ENCODE peak calls at places on chromosomes 12 and 14, in ten cellular contexts. S is IMR-90, U is tibial nerve, R is dorsolateral prefrontal cortex, V is body of pancreas, P is right lobe of liver, I is choroid plexus epithelial cell, C is lower lobe of right lung, O is adipocyte, B is heart left ventricle. X is an unnamed sample.

GRCh38 chr14:49363926-49364751 is 222.0 kb downstream of the RPS29 start:
- DNase-seq in U (no peak), V (no peak), C (no peak), R (no peak), P (no peak), O (no peak), I (no peak), B (no peak), S (no peak), X (peak; percentile 62)

GRCh38 chr14:75980856-75981255 is 939 bp downstream of the TGFB3 start:
- DNase-seq in V (peak; percentile 67), C (no peak), R (no peak), U (no peak), I (no peak), P (no peak), S (no peak), B (peak; percentile 37), O (no peak), X (no peak)

GRCh38 chr12:92295523-92295922 is 149.9 kb upstream of the BTG1 start:
- DNase-seq in R (no peak), B (no peak), S (peak; percentile 79), V (no peak), U (no peak), O (peak; percentile 42), C (no peak), I (no peak), P (no peak), X (no peak)

GRCh38 chr14:52960627-52961026 is 9.8 kb upstream of the FERMT2 start:
- DNase-seq in S (no peak), B (peak; percentile 31), C (no peak), P (peak; percentile 52), V (no peak), U (no peak), R (no peak), O (no peak), I (no peak), X (no peak)

GRCh38 chr12:49615725-49616124 is 7.6 kb upstream of the PRPF40B start:
- DNase-seq in I (peak; percentile 27), B (no peak), R (no peak), V (no peak), C (no peak), U (no peak), O (peak; percentile 6), S (peak; percentile 45), P (no peak), X (no peak)

GRCh38 chr14:72673179-72673578 is 220.7 kb downstream of the DPF3 start:
- DNase-seq in I (no peak), R (no peak), S (no peak), P (no peak), C (no peak), O (no peak), U (no peak), B (no peak), V (no peak), X (no peak)

GRCh38 chr12:53208435-53208834 is 1.4 kb upstream of the ITGB7 start:
- DNase-seq in S (no peak), V (no peak), B (no peak), R (no peak), I (no peak), P (no peak), O (no peak), U (no peak), C (no peak), X (no peak)

GRCh38 chr14:93245764-93246420 is 38.8 kb downstream of the UBR7 start:
- DNase-seq in V (no peak), U (no peak), R (no peak), C (no peak), S (peak; percentile 34), B (no peak), P (no peak), O (no peak), I (no peak), X (no peak)

GRCh38 chr12:5873341-5873919 is 71.6 kb downstream of the ANO2 start:
- DNase-seq in R (no peak), B (no peak), V (no peak), C (no peak), P (no peak), S (no peak), I (no peak), O (no peak), U (no peak), X (no peak)

GRCh38 chr12:93803408-93803807 is 126.2 kb downstream of the CRADD start:
- DNase-seq in U (no peak), R (no peak), B (no peak), I (peak; percentile 87), O (peak; percentile 84), V (no peak), C (no peak), S (peak; percentile 73), P (no peak), X (no peak)

GRCh38 chr12:95182868-95183415 is 34.3 kb downstream of the FGD6 start:
- DNase-seq in S (peak; percentile 73), O (peak; percentile 72), B (no peak), C (no peak), P (no peak), U (no peak), I (peak; percentile 83), V (no peak), R (no peak), X (no peak)

GRCh38 chr14:61584258-61584657 is 111.1 kb upstream of the HIF1A start:
- DNase-seq in B (no peak), R (no peak), V (no peak), U (no peak), C (no peak), O (peak; percentile 60), I (peak; percentile 78), S (peak; percentile 92), P (no peak), X (no peak)

DNA sequence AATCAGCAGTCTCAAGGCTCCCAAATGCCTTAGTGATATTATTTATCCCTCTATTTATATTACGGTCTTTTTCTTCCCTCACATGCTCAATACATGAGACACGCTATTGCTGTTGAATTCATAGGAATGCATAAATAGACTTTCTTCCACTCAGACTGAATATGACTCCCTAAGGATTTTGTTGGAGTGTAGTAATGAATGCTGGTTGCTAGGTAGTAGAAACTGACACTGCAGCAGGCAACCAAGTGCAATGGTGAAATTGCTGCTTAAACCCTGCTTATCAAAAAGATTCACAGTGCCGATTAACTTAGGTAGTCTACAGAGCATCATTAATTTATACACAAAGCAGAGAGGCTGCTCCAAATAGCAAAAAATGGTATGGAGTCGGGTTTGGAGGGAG is 168.2 kb downstream of the KCNC2 start:
- DNase-seq in P (no peak), B (no peak), I (no peak), R (no peak), U (no peak), O (no peak), C (no peak), S (no peak), V (no peak), X (no peak)
- H3K4me3 ChIP-seq in P (no peak overlapping the region), B (no peak overlapping the region), I (no peak overlapping the region), R (no peak overlapping the region), U (no peak overlapping the region), O (no peak overlapping the region), C (no peak overlapping the region), S (no peak overlapping the region), V (no peak overlapping the region), X (no peak overlapping the region)

GRCh38 chr14:37901978-37902377 is 305.7 kb upstream of the SSTR1 start:
- DNase-seq in I (peak; percentile 54), V (peak; percentile 8), U (peak; percentile 18), O (peak; percentile 45), C (no peak), B (peak; percentile 75), P (no peak), R (no peak), S (peak; percentile 65), X (no peak)
- H3K4me3 ChIP-seq in I (no peak overlapping the region), V (no peak overlapping the region), U (no peak overlapping the region), O (peak overlapping the region; percentile 20), C (no peak overlapping the region), B (no peak overlapping the region), P (no peak overlapping the region), R (no peak overlapping the region), S (no peak overlapping the region), X (no peak overlapping the region)

DNA sequence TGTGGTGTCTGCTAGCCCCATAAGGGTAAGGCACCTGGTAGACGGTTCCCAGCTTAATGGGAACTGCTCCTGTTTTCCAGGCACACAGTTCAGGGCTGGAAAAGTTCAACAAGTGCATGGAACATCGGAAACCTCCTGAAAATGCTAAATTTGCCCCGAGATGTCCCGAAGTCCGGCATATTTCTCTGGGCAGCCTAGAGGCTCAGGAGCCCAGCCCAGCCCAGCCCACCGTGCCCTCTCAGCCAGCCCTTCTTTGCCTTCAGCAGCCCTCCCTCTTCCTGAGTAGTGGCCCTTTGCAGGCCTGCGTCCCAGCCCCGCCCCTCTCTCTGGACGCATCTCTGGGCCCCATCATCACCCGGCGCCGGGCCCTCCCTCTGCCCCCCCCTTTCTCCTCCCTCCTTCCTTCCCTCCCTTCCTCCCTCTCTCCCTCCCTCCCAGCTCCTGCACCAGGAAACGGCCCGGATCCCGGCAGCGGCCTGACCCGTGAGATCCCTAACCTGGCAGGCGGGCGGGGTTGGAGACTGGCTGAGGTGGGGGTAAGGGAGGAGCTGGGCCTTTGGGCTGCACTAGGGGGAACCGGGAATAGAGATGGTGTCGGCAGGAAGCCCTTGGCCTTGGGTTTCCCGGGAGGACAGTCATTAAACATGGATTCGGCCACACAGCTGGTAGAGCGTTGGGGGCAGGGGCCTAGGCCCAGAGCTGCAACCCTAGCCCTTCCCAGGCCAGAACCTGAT is at the start of gene BCL2L2:
- DNase-seq in I (peak; percentile 89), C (peak; percentile 94), R (peak; percentile 87), B (peak; percentile 93), U (peak; percentile 92), P (peak; percentile 94), V (peak; percentile 94), O (peak; percentile 96), S (peak; percentile 84), X (no peak)
- H3K4me3 ChIP-seq in I (peak within 1 kb of the TSS; percentile 96), C (peak within 1 kb of the TSS; percentile 65), R (peak within 1 kb of the TSS; percentile 73), B (peak within 1 kb of the TSS; percentile 60), U (peak within 1 kb of the TSS; percentile 62), P (peak within 1 kb of the TSS; percentile 87), V (peak within 1 kb of the TSS; percentile 85), O (peak within 1 kb of the TSS; percentile 99), S (peak within 1 kb of the TSS; percentile 87), X (no peak within 1 kb of the TSS)

GRCh38 chr12:132945806-132946506 is 10.2 kb downstream of the ZNF605 start:
- DNase-seq in S (no peak), V (no peak), C (no peak), U (no peak), R (no peak), B (no peak), I (no peak), O (no peak), P (no peak), X (no peak)

GRCh38 chr12:132950844-132951535 is 5.1 kb downstream of the ZNF605 start:
- DNase-seq in S (no peak), I (no peak), C (no peak), O (no peak), V (no peak), B (no peak), U (no peak), P (no peak), R (no peak), X (no peak)

GRCh38 chr12:132949936-132950837 is 5.9 kb downstream of the ZNF605 start:
- DNase-seq in V (no peak), O (no peak), U (no peak), B (no peak), I (no peak), C (no peak), P (no peak), S (no peak), R (no peak), X (no peak)

GRCh38 chr12:132946507-132946820 is 9.6 kb downstream of the ZNF605 start:
- DNase-seq in I (no peak), B (no peak), V (no peak), U (no peak), O (no peak), S (no peak), P (no peak), C (no peak), R (no peak), X (no peak)

GRCh38 chr12:132948146-132949066 is 7.7 kb downstream of the ZNF605 start:
- DNase-seq in I (no peak), U (no peak), V (no peak), P (no peak), C (no peak), B (no peak), R (no peak), O (no peak), S (no peak), X (no peak)
- H3K4me3 ChIP-seq in I (no peak overlapping the region), U (no peak overlapping the region), V (no peak overlapping the region), P (no peak overlapping the region), C (no peak overlapping the region), B (no peak overlapping the region), R (no peak overlapping the region), O (peak overlapping the region; percentile 49), S (no peak overlapping the region), X (no peak overlapping the region)